ENCODE peak calls at places on chromosomes 6 and 20, in nine cellular contexts. C is upper lobe of right lung, R is mammary epithelial cell, T is sigmoid colon, V is endothelial cell, D is progenitor cell of endocrine pancreas, Q is left ventricle myocardium inferior, U is GM12865, N is pancreas. Z is an unnamed sample.

GRCh38 chr6:109702797-109703196 is 11.7 kb downstream of the FIG4 start:
- DNase-seq in U (no peak), V (no peak), R (no peak), T (no peak), D (no peak), Q (no peak), N (no peak), C (no peak), Z (no peak)

GRCh38 chr20:51995038-51995437 is 192.7 kb upstream of the SALL4 start:
- DNase-seq in U (no peak), C (no peak), D (no peak), T (no peak), N (no peak), R (no peak), Q (no peak), V (no peak), Z (no peak)

GRCh38 chr20:37526238-37526838 is 1.3 kb downstream of the BLCAP start:
- DNase-seq in R (peak), C (no peak), U (peak), V (peak), T (no peak), D (no peak), Q (no peak), N (no peak), Z (no peak)

GRCh38 chr20:33732166-33732970 is 572 bp downstream of the ZNF341 start:
- DNase-seq in Q (peak), D (no peak), N (peak), C (peak), T (peak), U (no peak), R (peak), V (no peak), Z (no peak)

GRCh38 chr6:160462551-160463109 is 114.5 kb downstream of the SLC22A3 start:
- DNase-seq in U (peak), N (no peak), C (no peak), Q (no peak), R (peak), V (no peak), T (no peak), D (no peak), Z (no peak)

GRCh38 chr6:104928141-104928540 is 28.8 kb upstream of the LIN28B start:
- DNase-seq in C (no peak), R (no peak), Q (no peak), N (no peak), T (no peak), D (no peak), U (no peak), V (no peak), Z (no peak)

GRCh38 chr6:113246186-113246585 is 611.0 kb upstream of the MARCKS start:
- DNase-seq in U (no peak), V (no peak), D (no peak), N (no peak), Q (no peak), C (no peak), T (no peak), R (no peak), Z (no peak)

GRCh38 chr6:138920906-138921305 is 67.1 kb downstream of the REPS1 start:
- DNase-seq in T (no peak), D (no peak), R (no peak), Q (no peak), V (no peak), N (no peak), U (no peak), C (no peak), Z (no peak)

GRCh38 chr20:62246872-62247652 is 8.7 kb downstream of the OSBPL2 start:
- DNase-seq in R (no peak), N (no peak), Q (peak), C (no peak), V (no peak), D (no peak), T (no peak), U (no peak), Z (no peak)

GRCh38 chr20:19977373-19977770 is 39.8 kb upstream of the NAA20 start:
- DNase-seq in R (no peak), N (no peak), V (no peak), U (no peak), T (no peak), D (no peak), Q (no peak), C (no peak), Z (no peak)

GRCh38 chr6:24394777-24395437 is 7.8 kb upstream of the MRS2 start:
- DNase-seq in T (no peak), V (no peak), N (no peak), R (peak), Q (no peak), C (no peak), D (no peak), U (no peak), Z (no peak)

GRCh38 chr20:5092765-5093339 is 26.9 kb downstream of the PCNA start:
- DNase-seq in N (no peak), V (no peak), T (no peak), C (no peak), D (no peak), U (no peak), R (no peak), Q (no peak), Z (no peak)

GRCh38 chr20:19986419-19986818 is 30.7 kb upstream of the NAA20 start:
- DNase-seq in R (peak), D (no peak), N (no peak), Q (no peak), C (no peak), V (no peak), U (no peak), T (no peak), Z (no peak)

GRCh38 chr20:6044102-6044501 is 9.8 kb downstream of the LRRN4 start:
- DNase-seq in D (no peak), R (no peak), T (no peak), Q (no peak), N (no peak), V (no peak), U (no peak), C (no peak), Z (no peak)

GRCh38 chr6:8191629-8192028 is 89.3 kb upstream of the EEF1E1 start:
- DNase-seq in U (no peak), V (no peak), Q (no peak), T (no peak), R (no peak), D (no peak), N (no peak), C (no peak), Z (no peak)

GRCh38 chr6:90891338-90891715 is 304.5 kb upstream of the MAP3K7 start:
- DNase-seq in V (no peak), U (no peak), D (no peak), R (no peak), T (no peak), C (no peak), N (no peak), Q (no peak), Z (no peak)

GRCh38 chr6:87702589-87702945 is 534 bp upstream of the AKIRIN2 start:
- DNase-seq in V (no peak), C (no peak), Q (no peak), D (no peak), N (no peak), R (peak), U (peak), T (no peak), Z (no peak)

GRCh38 chr6:78947529-78947928 is 80.2 kb downstream of the IRAK1BP1 start:
- DNase-seq in Q (no peak), D (no peak), R (no peak), V (no peak), C (no peak), T (no peak), U (no peak), N (no peak), Z (no peak)

GRCh38 chr20:46640536-46641311 is 10.5 kb downstream of the SLC13A3 start:
- DNase-seq in C (no peak), T (no peak), Q (no peak), D (no peak), V (no peak), R (no peak), U (no peak), N (no peak), Z (no peak)

GRCh38 chr6:13156381-13156780 is 172.0 kb downstream of the TBC1D7 start:
- DNase-seq in C (no peak), T (no peak), N (no peak), V (no peak), U (no peak), R (no peak), Q (no peak), D (no peak), Z (no peak)

GRCh38 chr20:23461180-23461579 is 8.5 kb upstream of the CST11 start:
- DNase-seq in C (no peak), U (no peak), T (no peak), R (no peak), Q (no peak), V (no peak), N (no peak), D (no peak), Z (no peak)

GRCh38 chr6:43972915-43973304 is 154.3 kb downstream of the MRPL14 start:
- DNase-seq in Q (peak), T (peak), V (no peak), N (peak), C (peak), D (no peak), U (no peak), R (peak), Z (no peak)

GRCh38 chr6:105483492-105483891 is 80.6 kb upstream of the PREP start:
- DNase-seq in Q (no peak), U (no peak), R (peak), D (no peak), V (no peak), C (no peak), T (no peak), N (no peak), Z (no peak)

GRCh38 chr6:41216616-41217015 is 11.5 kb upstream of the TREML4 start:
- DNase-seq in C (no peak), V (no peak), N (no peak), D (no peak), T (no peak), R (no peak), Q (no peak), U (no peak), Z (no peak)

GRCh38 chr6:1515280-1515679 is 94.4 kb upstream of the FOXC1 start:
- DNase-seq in R (no peak), V (no peak), T (no peak), U (no peak), D (no peak), C (no peak), Q (no peak), N (no peak), Z (no peak)
- TF ChIP-seq CTCF in R (no peak), V (no peak), T (no peak), U (no peak), D (no peak), C (no peak), Q (no peak), N (no peak), Z (no peak)

GRCh38 chr6:30719791-30720737 is at the start of gene TUBB:
- DNase-seq in D (peak), R (peak), N (peak), C (peak), U (peak), Q (peak), V (peak), T (peak), Z (peak)

GRCh38 chr6:30717129-30717844 is at the start of gene MDC1:
- DNase-seq in D (peak), C (peak), U (peak), V (peak), Q (peak), T (peak), N (peak), R (peak), Z (peak)

GRCh38 chr6:30714263-30714662 is 2.8 kb downstream of the MDC1 start:
- DNase-seq in R (no peak), N (no peak), V (no peak), D (no peak), U (no peak), Q (no peak), C (no peak), T (no peak), Z (no peak)

GRCh38 chr6:30719356-30719755 is 796 bp upstream of the TUBB start:
- DNase-seq in T (no peak), U (peak), N (no peak), V (no peak), D (no peak), C (no peak), Q (no peak), R (no peak), Z (no peak)

GRCh38 chr6:30716879-30717128 is 277 bp downstream of the MDC1 start:
- DNase-seq in U (no peak), D (no peak), Q (no peak), C (no peak), R (no peak), N (no peak), V (no peak), T (no peak), Z (no peak)
- TF ChIP-seq CTCF in U (no peak), D (no peak), Q (no peak), C (no peak), R (no peak), N (no peak), V (no peak), T (no peak), Z (no peak)

GRCh38 chr6:157461000-157461915 is 80.3 kb downstream of the ZDHHC14 start:
- DNase-seq in Q (no peak), C (no peak), D (no peak), T (no peak), V (peak), U (peak), R (no peak), N (peak), Z (no peak)

GRCh38 chr6:157468054-157468453 is 87.1 kb downstream of the ZDHHC14 start:
- DNase-seq in R (no peak), U (no peak), D (no peak), Q (no peak), T (no peak), V (no peak), C (no peak), N (no peak), Z (no peak)

GRCh38 chr6:157462956-157463742 is 82.2 kb downstream of the ZDHHC14 start:
- DNase-seq in U (peak), C (no peak), N (no peak), T (no peak), V (no peak), R (no peak), D (no peak), Q (no peak), Z (no peak)

GRCh38 chr6:157466340-157466643 is 85.3 kb downstream of the ZDHHC14 start:
- DNase-seq in T (no peak), D (no peak), U (no peak), C (no peak), N (no peak), R (no peak), V (no peak), Q (no peak), Z (no peak)

GRCh38 chr6:157464653-157465535 is 83.9 kb downstream of the ZDHHC14 start:
- DNase-seq in R (no peak), V (no peak), Q (no peak), C (no peak), T (no peak), N (no peak), D (no peak), U (peak), Z (no peak)
- TF ChIP-seq CTCF in R (no peak), V (no peak), Q (no peak), C (no peak), T (no peak), N (no peak), D (no peak), U (no peak), Z (no peak)

DNA sequence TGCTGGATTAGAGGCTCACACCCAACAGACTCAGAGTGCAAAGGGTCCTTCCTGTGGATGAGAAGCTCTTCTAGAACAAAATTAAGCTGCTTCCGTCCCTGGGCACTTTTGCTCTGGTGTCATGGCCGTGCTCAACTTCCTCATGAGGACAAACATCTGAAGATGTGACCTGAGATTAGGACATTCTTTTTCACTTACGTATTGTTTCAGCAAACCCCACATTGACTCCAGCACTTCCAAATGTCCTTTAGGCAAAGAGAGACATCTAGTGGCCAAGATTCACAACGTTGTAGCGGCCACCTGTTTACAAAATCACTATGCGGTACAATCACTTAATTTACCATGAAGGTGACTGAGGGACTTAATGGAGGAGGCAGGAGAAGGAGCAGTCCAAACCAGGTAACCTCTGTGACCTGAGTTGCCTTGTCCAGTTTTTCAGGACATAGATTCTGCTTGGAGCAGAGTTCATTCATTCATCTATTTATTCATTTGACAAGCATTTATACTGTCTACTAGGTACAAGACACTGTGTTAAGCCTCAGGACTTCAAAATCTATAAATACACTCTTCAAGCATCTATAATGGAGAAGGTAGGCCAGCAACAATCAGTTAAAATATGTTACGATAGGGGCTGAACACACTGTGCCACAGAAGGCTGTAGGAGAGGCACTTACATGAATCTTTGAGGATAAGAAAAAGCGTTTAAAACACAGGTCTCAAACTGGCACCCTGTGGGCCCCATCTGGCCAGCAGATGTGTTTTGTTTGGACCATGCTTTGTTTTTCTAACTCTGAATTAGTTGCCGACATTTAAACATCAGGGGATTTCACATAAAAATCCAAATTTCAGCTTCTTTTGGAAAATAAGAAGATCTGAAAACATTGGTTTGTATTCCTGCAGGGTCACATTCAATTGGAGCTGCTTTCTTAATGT is 5.6 kb upstream of the ADGRF1 start:
- DNase-seq in N (peak), U (peak), V (peak), T (no peak), C (no peak), R (peak), D (peak), Q (no peak), Z (peak)
- TF ChIP-seq CTCF in N (peak), U (peak), V (peak), T (peak), C (peak), R (peak), D (peak), Q (peak), Z (peak)

DNA sequence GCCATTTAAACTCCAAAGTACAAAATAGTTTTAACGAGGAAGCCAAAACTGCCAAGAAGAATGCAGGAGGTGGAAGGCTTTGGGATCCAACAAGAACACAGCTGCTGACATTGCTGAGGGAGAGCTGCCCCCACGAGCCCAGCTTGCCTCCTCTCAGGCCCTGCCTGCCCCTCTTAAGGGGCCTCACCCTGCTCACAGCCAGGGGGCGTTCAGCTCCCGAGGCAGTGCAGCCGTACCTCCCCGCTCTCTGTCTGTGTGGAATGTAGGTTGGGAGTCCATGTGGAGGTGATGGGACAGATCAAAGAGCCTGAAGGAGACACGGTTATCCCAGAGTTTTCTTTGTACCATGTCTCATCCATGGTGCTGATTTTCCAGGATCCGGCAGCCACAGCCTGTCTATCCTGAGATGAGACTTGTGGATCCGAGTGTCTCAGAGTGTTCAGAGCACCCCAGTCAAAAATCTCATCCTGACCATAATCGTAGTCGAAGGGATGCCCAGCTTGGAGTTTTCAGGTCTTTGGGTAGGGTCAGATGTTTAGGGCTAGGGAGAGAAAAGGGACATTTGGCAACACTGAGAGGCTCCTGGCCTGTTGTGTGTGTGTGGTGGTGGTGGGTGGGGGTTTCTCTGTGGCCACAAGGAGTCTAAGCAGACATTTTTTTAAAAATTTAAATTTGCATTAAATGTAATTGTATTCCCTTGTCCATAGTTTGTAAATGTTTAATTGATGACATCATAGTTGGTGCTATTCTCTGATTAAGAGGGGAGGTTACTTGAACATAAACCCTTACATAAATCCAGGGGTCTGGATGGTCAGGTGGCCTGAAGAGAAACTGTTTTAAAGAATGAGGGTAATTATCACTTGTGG is 111.4 kb upstream of the CLDN20 start:
- DNase-seq in N (no peak), T (no peak), V (peak), R (no peak), D (no peak), U (no peak), C (no peak), Q (no peak), Z (no peak)
- TF ChIP-seq CTCF in N (no peak), T (no peak), V (no peak), R (no peak), D (peak), U (peak), C (no peak), Q (no peak), Z (peak)

Z was measured in neural crest cell.